ENCODE peak calls at places on chromosome 2, in six cellular contexts. D, J, S, I, K and H are unnamed samples.

GRCh38 chr2:55519908-55520885 is 679 bp downstream of the CFAP36 start:
- DNase-seq in I (peak; percentile 23), D (no peak), S (no peak), J (peak; percentile 25), K (peak; percentile 13), H (peak; percentile 55)

GRCh38 chr2:140718999-140719398 is 1411.8 kb downstream of the LRP1B start:
- DNase-seq in I (no peak), S (no peak), D (no peak), J (no peak), K (no peak), H (no peak)

GRCh38 chr2:68556384-68556783 is 87.0 kb upstream of the PROKR1 start:
- DNase-seq in I (no peak), D (no peak), K (no peak), J (no peak), S (no peak), H (no peak)

GRCh38 chr2:197357986-197358385 is 47.4 kb upstream of the ANKRD44 start:
- DNase-seq in D (no peak), S (no peak), J (no peak), I (no peak), K (no peak), H (no peak)

GRCh38 chr2:28332696-28333095 is 60.0 kb upstream of the FOSL2 start:
- DNase-seq in K (no peak), J (no peak), S (no peak), D (no peak), I (no peak), H (no peak)

GRCh38 chr2:32074161-32074506 is 10.8 kb downstream of the SPAST start:
- DNase-seq in S (no peak), J (no peak), I (no peak), K (no peak), D (no peak), H (no peak)

GRCh38 chr2:102063948-102064678 is 72.4 kb downstream of the IL1R2 start:
- DNase-seq in S (peak; percentile 20), K (peak; percentile 99), D (peak; percentile 90), J (peak; percentile 62), I (no peak), H (no peak)

GRCh38 chr2:24076849-24077534 is 866 bp upstream of the SF3B6 start:
- DNase-seq in K (peak; percentile 16), S (no peak), I (no peak), J (no peak), D (no peak), H (peak; percentile 53)

GRCh38 chr2:240347373-240347940 is 88.0 kb upstream of the GPC1 start:
- DNase-seq in J (no peak), I (no peak), S (no peak), D (no peak), K (no peak), H (no peak)

GRCh38 chr2:25251461-25252273 is 83.3 kb upstream of the POMC start:
- DNase-seq in D (no peak), S (no peak), J (peak; percentile 73), I (no peak), K (peak; percentile 15), H (peak; percentile 73)

GRCh38 chr2:134549104-134549503 is 169.7 kb downstream of the TMEM163 start:
- DNase-seq in D (no peak), I (no peak), K (peak; percentile 62), J (no peak), S (no peak), H (no peak)

GRCh38 chr2:143716527-143716926 is 587.3 kb downstream of the ARHGAP15 start:
- DNase-seq in K (no peak), S (no peak), J (no peak), I (no peak), D (no peak), H (no peak)

GRCh38 chr2:107072150-107072940 is 186.4 kb upstream of the ST6GAL2 start:
- DNase-seq in S (no peak), I (no peak), K (no peak), J (no peak), D (peak; percentile 29), H (no peak)